ENCODE peak calls at places on chromosomes 11 and 22, in seven cellular contexts. One of them, this sample, is unnamed. For H3K9me3, the result is how much of the 10 kb centered on the place peaks cover.

GRCh38 chr11:94145916-94146315 is 17.3 kb downstream of the PANX1 start:
- DNase-seq in WERI-Rb-1: no peak
- DNase-seq in prostate gland: no peak
- DNase-seq in adipocyte: no peak
- DNase-seq in CD4-positive, alpha-beta memory T cell: no peak
- DNase-seq in IMR-90: no peak
- DNase-seq in tibial artery: no peak
- DNase-seq in this sample: no peak

GRCh38 chr11:96878299-96879051 is 488.7 kb downstream of the JRKL start:
- DNase-seq in tibial artery: no peak
- DNase-seq in WERI-Rb-1: no peak
- DNase-seq in adipocyte: no peak
- DNase-seq in CD4-positive, alpha-beta memory T cell: no peak
- DNase-seq in prostate gland: no peak
- DNase-seq in IMR-90: no peak
- DNase-seq in this sample: no peak

GRCh38 chr11:130403967-130404366 is 24.4 kb downstream of the ADAMTS8 start:
- DNase-seq in tibial artery: no peak
- DNase-seq in WERI-Rb-1: no peak
- DNase-seq in CD4-positive, alpha-beta memory T cell: no peak
- DNase-seq in adipocyte: no peak
- DNase-seq in IMR-90: no peak
- DNase-seq in prostate gland: no peak
- DNase-seq in this sample: no peak

GRCh38 chr22:25748704-25749103 is 6.7 kb downstream of the MYO18B start:
- DNase-seq in WERI-Rb-1: no peak
- DNase-seq in IMR-90: no peak
- DNase-seq in prostate gland: no peak
- DNase-seq in tibial artery: no peak
- DNase-seq in adipocyte: no peak
- DNase-seq in CD4-positive, alpha-beta memory T cell: no peak
- DNase-seq in this sample: no peak

GRCh38 chr11:131423715-131424114 is 53.3 kb downstream of the NTM start:
- DNase-seq in WERI-Rb-1: no peak
- DNase-seq in prostate gland: no peak
- DNase-seq in tibial artery: no peak
- DNase-seq in adipocyte: peak
- DNase-seq in IMR-90: peak
- DNase-seq in CD4-positive, alpha-beta memory T cell: no peak
- DNase-seq in this sample: no peak

GRCh38 chr22:19786959-19787848 is 26.6 kb downstream of the TBX1 start:
- DNase-seq in prostate gland: no peak
- DNase-seq in tibial artery: no peak
- DNase-seq in IMR-90: no peak
- DNase-seq in WERI-Rb-1: no peak
- DNase-seq in adipocyte: no peak
- DNase-seq in CD4-positive, alpha-beta memory T cell: no peak
- DNase-seq in this sample: no peak

GRCh38 chr11:67615455-67616430 is 9.0 kb downstream of the NDUFV1 start:
- DNase-seq in IMR-90: no peak
- DNase-seq in CD4-positive, alpha-beta memory T cell: peak
- DNase-seq in adipocyte: no peak
- DNase-seq in prostate gland: no peak
- DNase-seq in WERI-Rb-1: peak
- DNase-seq in tibial artery: no peak
- DNase-seq in this sample: no peak

GRCh38 chr11:121048464-121049233 is 24.7 kb downstream of the TBCEL start:
- DNase-seq in IMR-90: peak
- DNase-seq in tibial artery: no peak
- DNase-seq in prostate gland: no peak
- DNase-seq in WERI-Rb-1: no peak
- DNase-seq in CD4-positive, alpha-beta memory T cell: no peak
- DNase-seq in adipocyte: no peak
- DNase-seq in this sample: no peak

GRCh38 chr22:39773976-39774539 is 119.5 kb downstream of the ENTHD1 start:
- DNase-seq in prostate gland: peak
- DNase-seq in tibial artery: no peak
- DNase-seq in CD4-positive, alpha-beta memory T cell: peak
- DNase-seq in adipocyte: no peak
- DNase-seq in IMR-90: peak
- DNase-seq in WERI-Rb-1: no peak
- DNase-seq in this sample: no peak

GRCh38 chr11:50075856-50076255 is 43.2 kb downstream of the OR4C45 start:
- DNase-seq in tibial artery: no peak
- DNase-seq in adipocyte: no peak
- DNase-seq in CD4-positive, alpha-beta memory T cell: no peak
- DNase-seq in WERI-Rb-1: no peak
- DNase-seq in IMR-90: no peak
- DNase-seq in prostate gland: no peak
- DNase-seq in this sample: no peak

GRCh38 chr11:50072226-50073112 is 39.8 kb downstream of the OR4C45 start:
- DNase-seq in tibial artery: no peak
- DNase-seq in adipocyte: no peak
- DNase-seq in CD4-positive, alpha-beta memory T cell: no peak
- DNase-seq in prostate gland: no peak
- DNase-seq in WERI-Rb-1: peak
- DNase-seq in IMR-90: no peak
- DNase-seq in this sample: no peak

GRCh38 chr11:50071584-50072225 is 39.0 kb downstream of the OR4C45 start:
- DNase-seq in IMR-90: no peak
- DNase-seq in tibial artery: no peak
- DNase-seq in prostate gland: no peak
- DNase-seq in CD4-positive, alpha-beta memory T cell: no peak
- DNase-seq in WERI-Rb-1: no peak
- DNase-seq in adipocyte: no peak
- DNase-seq in this sample: no peak

GRCh38 chr11:50074161-50074560 is 41.5 kb downstream of the OR4C45 start:
- DNase-seq in tibial artery: no peak
- DNase-seq in adipocyte: no peak
- DNase-seq in IMR-90: no peak
- DNase-seq in WERI-Rb-1: no peak
- DNase-seq in prostate gland: no peak
- DNase-seq in CD4-positive, alpha-beta memory T cell: no peak
- DNase-seq in this sample: no peak

GRCh38 chr11:50073113-50074105 is 40.7 kb downstream of the OR4C45 start:
- DNase-seq in CD4-positive, alpha-beta memory T cell: no peak
- DNase-seq in prostate gland: no peak
- DNase-seq in IMR-90: no peak
- DNase-seq in WERI-Rb-1: no peak
- DNase-seq in adipocyte: no peak
- DNase-seq in tibial artery: no peak
- DNase-seq in this sample: no peak
- H3K9me3 ChIP-seq in CD4-positive, alpha-beta memory T cell: under half
- H3K9me3 ChIP-seq in prostate gland: under half
- H3K9me3 ChIP-seq in IMR-90: half or more
- H3K9me3 ChIP-seq in WERI-Rb-1: under half
- H3K9me3 ChIP-seq in adipocyte: under half
- H3K9me3 ChIP-seq in tibial artery: under half
- H3K9me3 ChIP-seq in this sample: under half

GRCh38 chr22:47806894-47807293 is 1044.4 kb downstream of the TBC1D22A start:
- DNase-seq in CD4-positive, alpha-beta memory T cell: no peak
- DNase-seq in IMR-90: no peak
- DNase-seq in prostate gland: no peak
- DNase-seq in WERI-Rb-1: no peak
- DNase-seq in tibial artery: no peak
- DNase-seq in adipocyte: no peak
- DNase-seq in this sample: no peak
- H3K9me3 ChIP-seq in CD4-positive, alpha-beta memory T cell: under half
- H3K9me3 ChIP-seq in IMR-90: under half
- H3K9me3 ChIP-seq in prostate gland: under half
- H3K9me3 ChIP-seq in WERI-Rb-1: under half
- H3K9me3 ChIP-seq in tibial artery: under half
- H3K9me3 ChIP-seq in adipocyte: under half
- H3K9me3 ChIP-seq in this sample: under half

DNA sequence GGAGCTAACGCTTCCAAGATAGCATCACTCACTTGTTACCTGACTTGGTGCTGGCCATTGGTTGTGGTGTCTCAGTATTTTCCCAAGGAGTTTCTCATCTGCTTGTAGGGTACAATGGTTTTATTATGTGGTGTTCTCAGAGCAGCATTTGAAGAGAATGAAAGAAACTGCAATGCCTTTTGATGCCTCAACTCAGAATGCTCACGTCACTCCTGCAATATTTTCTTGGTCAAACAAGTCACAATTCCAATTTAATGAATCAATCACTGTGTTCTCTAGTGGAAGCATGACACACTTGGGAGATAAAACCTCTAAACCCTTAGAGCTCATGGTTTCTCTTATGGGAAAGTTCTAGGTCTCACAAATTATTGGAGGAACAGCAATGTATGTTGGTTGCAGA is 2.0 kb upstream of the OR5D14 start:
- DNase-seq in prostate gland: no peak
- DNase-seq in tibial artery: no peak
- DNase-seq in IMR-90: no peak
- DNase-seq in adipocyte: no peak
- DNase-seq in CD4-positive, alpha-beta memory T cell: no peak
- DNase-seq in WERI-Rb-1: no peak
- DNase-seq in this sample: no peak
- H3K9me3 ChIP-seq in prostate gland: under half
- H3K9me3 ChIP-seq in tibial artery: under half
- H3K9me3 ChIP-seq in IMR-90: under half
- H3K9me3 ChIP-seq in adipocyte: under half
- H3K9me3 ChIP-seq in CD4-positive, alpha-beta memory T cell: under half
- H3K9me3 ChIP-seq in WERI-Rb-1: under half
- H3K9me3 ChIP-seq in this sample: under half

GRCh38 chr22:49107561-49107960 is 720.1 kb downstream of the BRD1 start:
- DNase-seq in adipocyte: no peak
- DNase-seq in WERI-Rb-1: no peak
- DNase-seq in tibial artery: no peak
- DNase-seq in CD4-positive, alpha-beta memory T cell: no peak
- DNase-seq in prostate gland: no peak
- DNase-seq in IMR-90: no peak
- DNase-seq in this sample: no peak
- H3K9me3 ChIP-seq in adipocyte: under half
- H3K9me3 ChIP-seq in WERI-Rb-1: under half
- H3K9me3 ChIP-seq in tibial artery: under half
- H3K9me3 ChIP-seq in CD4-positive, alpha-beta memory T cell: under half
- H3K9me3 ChIP-seq in prostate gland: under half
- H3K9me3 ChIP-seq in IMR-90: half or more
- H3K9me3 ChIP-seq in this sample: under half

GRCh38 chr22:49327411-49327810 is 500.3 kb downstream of the BRD1 start:
- DNase-seq in CD4-positive, alpha-beta memory T cell: no peak
- DNase-seq in prostate gland: no peak
- DNase-seq in adipocyte: no peak
- DNase-seq in tibial artery: no peak
- DNase-seq in IMR-90: no peak
- DNase-seq in WERI-Rb-1: no peak
- DNase-seq in this sample: no peak
- H3K9me3 ChIP-seq in CD4-positive, alpha-beta memory T cell: under half
- H3K9me3 ChIP-seq in prostate gland: under half
- H3K9me3 ChIP-seq in adipocyte: under half
- H3K9me3 ChIP-seq in tibial artery: under half
- H3K9me3 ChIP-seq in IMR-90: half or more
- H3K9me3 ChIP-seq in WERI-Rb-1: under half
- H3K9me3 ChIP-seq in this sample: under half

DNA sequence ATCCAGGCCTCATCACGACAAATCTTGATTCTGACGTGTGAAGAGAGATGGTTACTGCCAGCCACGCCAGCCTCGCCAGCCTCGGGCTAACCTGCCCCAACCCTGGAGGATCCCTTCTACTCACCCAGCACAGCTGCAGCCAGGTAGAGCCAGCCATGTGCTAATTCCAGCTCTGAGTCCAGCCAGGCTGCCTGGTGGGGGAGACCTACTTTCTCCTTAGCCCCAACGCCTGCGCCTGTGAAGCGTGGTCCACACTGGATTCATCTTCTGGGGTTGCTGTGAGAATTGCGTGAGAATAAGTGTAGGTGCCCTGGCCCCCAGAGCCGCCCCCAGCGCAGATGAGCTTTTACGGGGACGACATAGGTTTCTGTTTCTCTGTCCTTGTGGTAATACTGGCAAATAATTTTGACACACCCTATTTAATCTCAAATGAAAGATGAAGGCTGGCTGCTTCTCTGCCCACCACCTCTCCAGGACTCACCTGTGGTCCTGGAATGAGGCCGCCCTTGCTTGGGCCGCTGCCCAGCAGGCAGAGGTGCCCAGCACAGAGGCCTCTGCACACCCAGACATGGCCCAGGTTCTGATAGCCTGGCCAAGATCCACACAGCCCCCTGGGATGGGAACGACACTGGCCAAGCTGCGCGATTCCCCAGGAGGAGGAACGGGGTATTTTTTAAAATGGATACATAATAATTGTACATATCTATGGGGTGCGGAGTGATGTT is 528.4 kb downstream of the TBC1D22A start:
- DNase-seq in prostate gland: no peak
- DNase-seq in IMR-90: no peak
- DNase-seq in CD4-positive, alpha-beta memory T cell: no peak
- DNase-seq in adipocyte: no peak
- DNase-seq in tibial artery: peak
- DNase-seq in WERI-Rb-1: peak
- DNase-seq in this sample: no peak
- H3K9me3 ChIP-seq in prostate gland: under half
- H3K9me3 ChIP-seq in IMR-90: under half
- H3K9me3 ChIP-seq in CD4-positive, alpha-beta memory T cell: under half
- H3K9me3 ChIP-seq in adipocyte: under half
- H3K9me3 ChIP-seq in tibial artery: under half
- H3K9me3 ChIP-seq in WERI-Rb-1: under half
- H3K9me3 ChIP-seq in this sample: under half

DNA sequence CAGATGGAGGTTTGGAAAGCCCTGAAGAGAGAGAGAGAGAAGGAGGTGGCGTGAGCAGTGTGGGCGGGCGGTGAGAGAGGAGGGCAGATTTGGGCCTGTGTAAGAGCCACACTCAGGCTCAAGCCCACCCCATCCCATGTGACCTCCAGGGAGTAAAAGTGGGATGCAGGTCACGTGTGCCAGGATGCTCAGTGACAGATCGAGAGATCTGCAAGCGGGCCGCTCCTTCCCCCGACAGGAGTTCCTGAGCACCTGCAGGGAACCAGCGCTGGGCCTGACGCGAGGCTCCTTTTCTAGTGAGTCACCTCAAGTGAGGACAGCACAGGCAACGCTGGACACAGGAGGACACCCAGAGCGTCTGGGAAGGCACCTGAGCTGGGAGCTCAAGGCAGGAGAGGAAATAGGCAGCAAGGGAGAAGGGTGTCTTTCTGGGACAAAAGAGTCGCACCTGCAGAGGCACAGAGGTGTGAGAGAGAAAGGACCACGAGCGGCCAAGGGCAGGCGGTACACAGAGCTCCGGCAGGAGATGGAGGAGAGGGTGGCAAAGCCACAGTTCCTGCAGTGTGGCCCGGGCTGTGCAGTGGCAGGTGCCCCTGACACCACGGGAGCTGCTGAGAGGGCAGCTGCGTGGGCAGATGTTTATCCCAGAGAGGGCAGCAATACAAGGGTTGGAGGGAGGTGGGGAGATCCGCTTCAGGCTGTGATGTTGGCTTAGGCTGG is 1294.8 kb downstream of the TBC1D22A start:
- DNase-seq in tibial artery: peak
- DNase-seq in adipocyte: no peak
- DNase-seq in WERI-Rb-1: no peak
- DNase-seq in CD4-positive, alpha-beta memory T cell: no peak
- DNase-seq in IMR-90: no peak
- DNase-seq in prostate gland: no peak
- DNase-seq in this sample: no peak
- H3K9me3 ChIP-seq in tibial artery: under half
- H3K9me3 ChIP-seq in adipocyte: under half
- H3K9me3 ChIP-seq in WERI-Rb-1: under half
- H3K9me3 ChIP-seq in CD4-positive, alpha-beta memory T cell: under half
- H3K9me3 ChIP-seq in IMR-90: under half
- H3K9me3 ChIP-seq in prostate gland: under half
- H3K9me3 ChIP-seq in this sample: under half

This sample was measured in T-helper 17 cell.